ENCODE peak calls at places on chromosomes 16 and 17, in four cellular contexts. One of them, this sample, is unnamed.

GRCh38 chr16:88672776-88673175 is 9.9 kb upstream of the MVD start:
- DNase-seq in esophagus muscularis mucosa: no peak
- DNase-seq in stomach: no peak
- DNase-seq in GM12891: no peak
- DNase-seq in this sample: peak

GRCh38 chr16:56332464-56333079 is 92.8 kb downstream of the AMFR start:
- DNase-seq in stomach: peak
- DNase-seq in GM12891: no peak
- DNase-seq in esophagus muscularis mucosa: no peak
- DNase-seq in this sample: peak

GRCh38 chr17:81419333-81419885 is 24.2 kb downstream of the BAHCC1 start:
- DNase-seq in stomach: peak
- DNase-seq in esophagus muscularis mucosa: peak
- DNase-seq in GM12891: no peak
- DNase-seq in this sample: no peak

GRCh38 chr17:16986391-16986790 is 14.5 kb upstream of the TNFRSF13B start:
- DNase-seq in esophagus muscularis mucosa: no peak
- DNase-seq in stomach: no peak
- DNase-seq in GM12891: no peak
- DNase-seq in this sample: no peak

GRCh38 chr17:80678621-80679020 is 134.0 kb downstream of the RPTOR start:
- DNase-seq in GM12891: no peak
- DNase-seq in esophagus muscularis mucosa: no peak
- DNase-seq in stomach: no peak
- DNase-seq in this sample: no peak

GRCh38 chr17:65268832-65269231 is 131.7 kb downstream of the RGS9 start:
- DNase-seq in esophagus muscularis mucosa: no peak
- DNase-seq in GM12891: no peak
- DNase-seq in stomach: no peak
- DNase-seq in this sample: no peak

GRCh38 chr16:84508502-84508901 is 4.0 kb upstream of the MEAK7 start:
- DNase-seq in stomach: no peak
- DNase-seq in GM12891: no peak
- DNase-seq in esophagus muscularis mucosa: no peak
- DNase-seq in this sample: no peak

GRCh38 chr16:89805136-89805905 is 11.1 kb downstream of the FANCA start:
- DNase-seq in stomach: no peak
- DNase-seq in GM12891: no peak
- DNase-seq in esophagus muscularis mucosa: no peak
- DNase-seq in this sample: no peak

GRCh38 chr17:7684856-7685532 is 2.3 kb downstream of the TP53 start:
- DNase-seq in esophagus muscularis mucosa: no peak
- DNase-seq in stomach: no peak
- DNase-seq in GM12891: no peak
- DNase-seq in this sample: no peak

GRCh38 chr17:58557981-58558380 is 43.5 kb upstream of the MTMR4 start:
- DNase-seq in GM12891: no peak
- DNase-seq in esophagus muscularis mucosa: no peak
- DNase-seq in stomach: no peak
- DNase-seq in this sample: no peak

GRCh38 chr16:8733849-8734540 is 59.6 kb downstream of the ABAT start:
- DNase-seq in GM12891: no peak
- DNase-seq in esophagus muscularis mucosa: no peak
- DNase-seq in stomach: no peak
- DNase-seq in this sample: no peak

GRCh38 chr17:34201225-34201624 is 53.9 kb upstream of the CCL2 start:
- DNase-seq in stomach: no peak
- DNase-seq in GM12891: no peak
- DNase-seq in esophagus muscularis mucosa: no peak
- DNase-seq in this sample: no peak

GRCh38 chr17:41797377-41797776 is 10.9 kb upstream of the JUP start:
- DNase-seq in esophagus muscularis mucosa: no peak
- DNase-seq in stomach: no peak
- DNase-seq in GM12891: no peak
- DNase-seq in this sample: no peak

GRCh38 chr17:41800601-41801373 is 11.0 kb downstream of the P3H4 start:
- DNase-seq in GM12891: no peak
- DNase-seq in stomach: peak
- DNase-seq in esophagus muscularis mucosa: no peak
- DNase-seq in this sample: peak

GRCh38 chr17:41802961-41803682 is 8.6 kb downstream of the P3H4 start:
- DNase-seq in GM12891: no peak
- DNase-seq in stomach: no peak
- DNase-seq in esophagus muscularis mucosa: no peak
- DNase-seq in this sample: no peak

GRCh38 chr17:41799366-41799765 is 12.4 kb downstream of the P3H4 start:
- DNase-seq in stomach: no peak
- DNase-seq in esophagus muscularis mucosa: no peak
- DNase-seq in GM12891: no peak
- DNase-seq in this sample: no peak

GRCh38 chr17:41801374-41802062 is 10.2 kb downstream of the P3H4 start:
- DNase-seq in stomach: peak
- DNase-seq in esophagus muscularis mucosa: peak
- DNase-seq in GM12891: peak
- DNase-seq in this sample: peak
- TF ChIP-seq POLR2AphosphoS5 in stomach: peak
- TF ChIP-seq POLR2AphosphoS5 in esophagus muscularis mucosa: peak
- TF ChIP-seq POLR2AphosphoS5 in GM12891: no peak
- TF ChIP-seq POLR2AphosphoS5 in this sample: no peak

GRCh38 chr16:15714393-15715172 is 64.5 kb downstream of the NDE1 start:
- DNase-seq in GM12891: no peak
- DNase-seq in esophagus muscularis mucosa: no peak
- DNase-seq in stomach: no peak
- DNase-seq in this sample: no peak

GRCh38 chr16:15715221-15715620 is 65.2 kb downstream of the NDE1 start:
- DNase-seq in esophagus muscularis mucosa: no peak
- DNase-seq in stomach: no peak
- DNase-seq in GM12891: no peak
- DNase-seq in this sample: no peak

GRCh38 chr16:15721018-15721417 is 71.0 kb downstream of the NDE1 start:
- DNase-seq in esophagus muscularis mucosa: no peak
- DNase-seq in GM12891: no peak
- DNase-seq in stomach: no peak
- DNase-seq in this sample: no peak

DNA sequence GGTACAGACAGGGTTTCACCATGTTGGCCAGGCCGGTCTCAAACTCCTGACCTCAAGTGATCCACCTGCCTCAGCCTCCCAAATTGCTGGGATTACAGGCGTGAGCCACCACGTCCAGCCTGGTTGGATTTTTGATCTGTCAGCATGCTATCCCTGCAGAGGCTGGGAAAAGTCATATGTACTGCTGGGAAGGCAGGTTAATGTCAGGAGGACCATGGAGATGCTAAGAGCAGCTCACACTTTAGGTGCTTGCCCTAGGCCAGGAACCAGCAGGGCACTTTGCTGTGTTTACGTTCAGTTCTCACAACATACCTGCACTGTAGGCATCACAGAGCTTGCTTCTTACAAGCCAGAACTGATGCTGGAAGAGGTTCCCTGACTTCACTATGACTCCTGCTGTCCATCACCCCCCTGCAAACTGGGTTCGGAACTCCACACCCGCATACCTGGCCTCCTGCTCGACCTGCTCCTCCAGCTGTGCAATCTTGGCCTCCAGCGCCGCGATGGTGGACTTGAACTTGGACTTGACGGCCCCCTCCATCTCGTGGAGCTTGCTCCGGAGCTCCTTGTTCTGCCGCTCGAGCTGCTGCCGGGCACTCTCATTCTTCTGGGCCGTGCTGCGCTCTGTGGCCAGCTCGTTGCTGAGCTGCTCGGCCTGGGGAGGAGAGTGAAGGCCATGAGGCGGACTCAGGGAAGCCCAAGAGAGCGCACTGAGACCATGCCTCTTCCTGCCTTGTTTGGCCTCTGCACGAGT is 66.8 kb downstream of the NDE1 start:
- DNase-seq in esophagus muscularis mucosa: no peak
- DNase-seq in stomach: no peak
- DNase-seq in GM12891: no peak
- DNase-seq in this sample: no peak
- TF ChIP-seq POLR2AphosphoS5 in esophagus muscularis mucosa: peak
- TF ChIP-seq POLR2AphosphoS5 in stomach: no peak
- TF ChIP-seq POLR2AphosphoS5 in GM12891: no peak
- TF ChIP-seq POLR2AphosphoS5 in this sample: no peak

GRCh38 chr17:55458287-55458900 is 36.8 kb upstream of the MMD start:
- DNase-seq in stomach: no peak
- DNase-seq in esophagus muscularis mucosa: no peak
- DNase-seq in GM12891: no peak
- DNase-seq in this sample: no peak
- TF ChIP-seq POLR2AphosphoS5 in stomach: no peak
- TF ChIP-seq POLR2AphosphoS5 in esophagus muscularis mucosa: no peak
- TF ChIP-seq POLR2AphosphoS5 in GM12891: no peak
- TF ChIP-seq POLR2AphosphoS5 in this sample: no peak

DNA sequence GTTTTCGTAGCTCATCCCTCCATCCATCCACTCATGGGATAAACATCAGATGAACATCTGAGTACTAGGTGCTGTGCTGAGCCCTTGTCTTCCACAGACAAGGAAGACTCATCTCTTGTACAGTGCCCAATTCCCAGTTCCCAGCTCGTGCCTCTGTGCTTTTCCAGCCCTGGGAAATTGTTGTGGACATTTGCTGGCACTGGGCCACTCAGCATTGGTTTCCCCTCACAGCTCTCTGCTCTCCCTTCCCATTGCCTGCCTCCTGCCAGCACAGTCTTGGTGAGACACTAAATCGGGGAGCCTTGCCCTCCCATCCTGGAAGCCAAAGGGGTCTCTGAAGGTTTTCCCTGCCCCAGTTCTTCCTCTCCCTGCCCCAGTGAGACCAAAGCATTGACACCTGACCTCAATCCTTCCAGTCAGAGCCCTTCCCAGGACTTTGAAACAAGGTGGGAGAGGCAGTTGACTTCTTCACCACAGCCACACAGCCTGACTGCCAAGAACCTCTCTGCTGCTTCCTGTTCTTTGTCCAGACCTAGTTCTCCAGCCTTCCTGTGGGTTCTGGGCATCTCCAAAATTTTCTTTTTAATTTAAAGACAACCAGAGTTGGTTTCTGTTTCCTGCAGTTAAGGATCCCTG is 50.2 kb downstream of the WSB1 start:
- DNase-seq in stomach: no peak
- DNase-seq in esophagus muscularis mucosa: no peak
- DNase-seq in GM12891: no peak
- DNase-seq in this sample: no peak
- TF ChIP-seq POLR2AphosphoS5 in stomach: no peak
- TF ChIP-seq POLR2AphosphoS5 in esophagus muscularis mucosa: no peak
- TF ChIP-seq POLR2AphosphoS5 in GM12891: no peak
- TF ChIP-seq POLR2AphosphoS5 in this sample: no peak